ENCODE peak calls at places on chromosomes 11 and 22, in eight cellular contexts. V, Z, R, A, T, W, S and F are unnamed samples. For H3K4me1, H3K27me3 and H3K36me3, the result is how much of the 10 kb centered on the place peaks cover.

GRCh38 chr11:131934006-131934405 is 563.6 kb downstream of the NTM start:
- DNase-seq in V (no peak), Z (no peak), R (no peak), A (no peak), T (no peak), W (no peak), S (no peak), F (no peak)

GRCh38 chr11:77725433-77725832 is 87.8 kb upstream of the CLNS1A start:
- DNase-seq in V (no peak), Z (no peak), R (no peak), A (no peak), T (no peak), W (no peak), S (no peak), F (no peak)

GRCh38 chr11:117097567-117098268 is 510 bp downstream of the SIK3 start:
- DNase-seq in V (peak), Z (no peak), R (peak), A (peak), T (peak), W (peak), S (peak), F (peak)

GRCh38 chr11:68399916-68400315 is 60.6 kb upstream of the PPP6R3 start:
- DNase-seq in V (no peak), Z (no peak), R (no peak), A (no peak), T (no peak), W (no peak), S (no peak), F (no peak)

GRCh38 chr11:503179-503981 is 3.7 kb downstream of the RNH1 start:
- DNase-seq in V (peak), Z (peak), R (no peak), A (no peak), T (no peak), W (no peak), S (peak), F (peak)

GRCh38 chr11:19953342-19953741 is 206.9 kb downstream of the DBX1 start:
- DNase-seq in V (no peak), Z (peak), R (no peak), A (peak), T (no peak), W (peak), S (no peak), F (no peak)

GRCh38 chr11:113263458-113264095 is 50.8 kb upstream of the TTC12 start:
- DNase-seq in V (no peak), Z (no peak), R (no peak), A (no peak), T (no peak), W (no peak), S (no peak), F (no peak)

GRCh38 chr11:82631722-82632630 is 101.7 kb downstream of the FAM181B start:
- DNase-seq in V (no peak), Z (peak), R (no peak), A (no peak), T (no peak), W (no peak), S (no peak), F (no peak)

GRCh38 chr22:45754822-45755221 is 83.2 kb downstream of the ATXN10 start:
- DNase-seq in V (no peak), Z (no peak), R (no peak), A (no peak), T (no peak), W (no peak), S (no peak), F (no peak)

GRCh38 chr11:45900916-45901617 is 6.0 kb downstream of the FREY1 start:
- DNase-seq in V (no peak), Z (no peak), R (no peak), A (no peak), T (no peak), W (peak), S (no peak), F (no peak)

GRCh38 chr11:75921808-75922207 is 106.8 kb downstream of the UVRAG start:
- DNase-seq in V (no peak), Z (no peak), R (no peak), A (no peak), T (no peak), W (no peak), S (no peak), F (no peak)
- H3K4me1 ChIP-seq in V (half or more), Z (under half), R (under half), A (under half), T (under half), W (under half), S (under half), F (under half)

GRCh38 chr22:25452116-25452700 is 112.3 kb upstream of the GRK3 start:
- DNase-seq in V (no peak), Z (peak), R (no peak), A (no peak), T (no peak), W (no peak), S (no peak), F (no peak)

GRCh38 chr22:25453058-25453457 is 111.4 kb upstream of the GRK3 start:
- DNase-seq in V (no peak), Z (no peak), R (no peak), A (no peak), T (no peak), W (no peak), S (no peak), F (no peak)

GRCh38 chr22:25453557-25453956 is 110.9 kb upstream of the GRK3 start:
- DNase-seq in V (no peak), Z (no peak), R (no peak), A (no peak), T (no peak), W (no peak), S (no peak), F (no peak)

GRCh38 chr22:25449781-25450317 is 114.6 kb upstream of the GRK3 start:
- DNase-seq in V (no peak), Z (no peak), R (no peak), A (no peak), T (no peak), W (no peak), S (no peak), F (no peak)

GRCh38 chr22:25451480-25452114 is 112.9 kb upstream of the GRK3 start:
- DNase-seq in V (no peak), Z (no peak), R (no peak), A (no peak), T (no peak), W (no peak), S (no peak), F (no peak)
- H3K27me3 ChIP-seq in V (under half), Z (under half), R (under half), A (under half), T (under half), W (under half), S (under half), F (under half)

DNA sequence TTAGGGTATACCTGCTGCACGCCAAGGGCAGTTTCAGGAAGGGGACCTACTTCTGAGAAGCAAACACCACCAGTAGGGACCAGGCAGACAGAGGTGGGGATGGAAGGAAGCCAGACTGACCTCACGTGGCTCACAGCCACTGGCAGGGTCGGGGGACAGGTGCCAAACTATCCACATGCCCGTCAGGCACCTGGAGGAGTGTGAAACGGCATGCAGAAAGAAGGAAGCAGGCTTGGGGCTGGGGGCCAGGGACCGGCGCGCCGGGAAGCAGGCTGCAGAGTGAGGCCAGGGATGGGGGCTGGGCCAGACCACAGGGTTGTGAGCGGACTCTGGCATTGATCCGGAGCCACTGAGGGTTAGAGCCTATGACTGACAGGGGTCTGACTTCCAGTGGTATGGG is 47.5 kb downstream of the CDKN1C start:
- DNase-seq in V (no peak), Z (no peak), R (no peak), A (no peak), T (peak), W (no peak), S (no peak), F (no peak)
- H3K36me3 ChIP-seq in V (under half), Z (under half), R (under half), A (under half), T (under half), W (under half), S (under half), F (under half)

DNA sequence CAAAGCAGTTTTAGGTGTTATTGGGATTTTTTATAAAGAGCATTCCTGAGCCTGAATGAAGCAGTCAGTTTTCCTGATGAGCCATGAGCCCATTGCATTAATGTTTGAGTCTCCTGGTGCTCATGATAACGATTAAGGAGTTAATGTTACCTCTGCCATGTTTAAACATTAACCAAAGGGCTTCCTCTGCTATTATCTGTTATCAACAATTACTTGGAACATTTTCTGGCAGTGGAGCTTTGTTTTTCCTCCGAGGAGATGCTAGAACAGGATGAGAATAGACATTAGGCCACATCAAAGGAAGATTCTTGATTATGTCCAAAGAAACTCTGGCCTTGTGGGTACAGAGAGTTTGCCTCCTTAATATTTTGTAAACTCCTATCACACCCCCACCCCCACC is 49.9 kb downstream of the ZNRF3 start:
- DNase-seq in V (no peak), Z (no peak), R (no peak), A (no peak), T (no peak), W (no peak), S (no peak), F (no peak)
- H3K4me1 ChIP-seq in V (under half), Z (under half), R (under half), A (under half), T (under half), W (half or more), S (half or more), F (under half)

DNA sequence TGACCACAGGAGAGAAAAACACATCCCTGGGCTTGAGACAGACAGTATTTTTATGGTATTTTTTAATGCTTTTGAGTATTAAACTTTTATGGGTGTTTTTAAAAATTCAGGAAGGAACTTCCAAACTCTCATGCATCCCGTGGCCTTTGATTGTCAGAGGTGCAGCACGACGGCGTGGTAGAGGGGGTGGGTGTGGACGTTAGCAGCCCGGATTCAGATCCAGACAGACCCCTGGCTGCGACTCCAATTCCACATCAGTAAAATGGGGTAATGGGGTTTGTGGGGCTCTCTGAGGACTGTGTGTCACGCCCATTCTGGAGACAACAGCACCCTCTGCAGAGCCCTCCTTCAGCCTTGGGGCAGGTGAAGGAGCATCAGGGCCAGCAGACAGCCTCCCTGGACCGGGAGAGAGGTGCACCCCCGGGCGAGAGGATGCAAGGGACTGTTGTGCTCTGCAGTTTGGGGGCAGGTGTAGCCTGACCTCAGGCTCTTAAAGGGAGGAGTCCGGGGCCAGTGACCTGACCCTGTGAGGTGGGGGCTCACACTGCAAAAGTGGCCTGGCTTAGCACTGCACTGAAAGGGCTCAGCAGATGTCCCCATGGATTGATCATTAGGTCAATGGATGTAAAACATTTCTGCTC is 1024.3 kb downstream of the TBC1D22A start:
- DNase-seq in V (no peak), Z (no peak), R (no peak), A (peak), T (no peak), W (no peak), S (no peak), F (no peak)
- H3K27me3 ChIP-seq in V (under half), Z (under half), R (under half), A (under half), T (under half), W (under half), S (under half), F (under half)

GRCh38 chr11:111723595-111723994 is 42.6 kb downstream of the PPP2R1B start:
- DNase-seq in V (no peak), Z (no peak), R (no peak), A (no peak), T (no peak), W (no peak), S (no peak), F (no peak)
- H3K36me3 ChIP-seq in V (half or more), Z (under half), R (under half), A (under half), T (half or more), W (under half), S (under half), F (half or more)

GRCh38 chr11:8713760-8714159 is 31.2 kb downstream of the RPL27A start:
- DNase-seq in V (no peak), Z (no peak), R (no peak), A (no peak), T (no peak), W (no peak), S (no peak), F (no peak)
- H3K4me1 ChIP-seq in V (half or more), Z (under half), R (under half), A (under half), T (half or more), W (under half), S (half or more), F (half or more)

GRCh38 chr11:1915795-1916131 is 3.7 kb upstream of the TNNT3 start:
- DNase-seq in V (no peak), Z (no peak), R (no peak), A (no peak), T (no peak), W (no peak), S (no peak), F (no peak)

GRCh38 chr11:1918436-1919315 is 827 bp upstream of the TNNT3 start:
- DNase-seq in V (no peak), Z (no peak), R (no peak), A (no peak), T (no peak), W (no peak), S (no peak), F (no peak)

GRCh38 chr11:1917523-1918435 is 1.7 kb upstream of the TNNT3 start:
- DNase-seq in V (no peak), Z (no peak), R (no peak), A (no peak), T (no peak), W (peak), S (no peak), F (no peak)

GRCh38 chr11:1916986-1917522 is 2.4 kb upstream of the TNNT3 start:
- DNase-seq in V (no peak), Z (no peak), R (no peak), A (no peak), T (no peak), W (no peak), S (no peak), F (no peak)

GRCh38 chr11:1916132-1916985 is 3.1 kb upstream of the TNNT3 start:
- DNase-seq in V (no peak), Z (no peak), R (no peak), A (no peak), T (no peak), W (no peak), S (no peak), F (no peak)
- H3K27me3 ChIP-seq in V (under half), Z (under half), R (under half), A (under half), T (under half), W (under half), S (under half), F (under half)

DNA sequence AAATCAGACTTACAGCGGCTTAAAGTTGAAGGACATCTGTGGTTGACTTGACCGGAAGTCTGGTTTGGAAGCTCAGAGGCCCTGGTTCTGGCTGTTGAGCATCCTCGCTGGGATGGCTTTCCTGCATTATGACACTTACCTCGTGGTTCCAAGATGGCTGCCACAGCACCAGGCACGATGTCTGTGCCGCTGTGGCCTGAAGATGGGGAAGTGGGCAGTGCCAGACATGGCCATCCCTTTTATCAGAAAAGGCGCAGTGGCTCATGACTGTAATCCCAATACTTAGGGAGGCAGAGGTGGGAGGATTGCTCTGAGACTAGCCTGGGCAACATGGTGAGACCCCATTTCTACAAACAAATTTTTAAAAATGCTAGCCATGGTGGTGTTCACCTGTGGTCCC is 40.5 kb downstream of the CD82 start:
- DNase-seq in V (no peak), Z (no peak), R (no peak), A (no peak), T (no peak), W (no peak), S (no peak), F (no peak)
- H3K36me3 ChIP-seq in V (under half), Z (under half), R (under half), A (under half), T (under half), W (under half), S (under half), F (under half)

DNA sequence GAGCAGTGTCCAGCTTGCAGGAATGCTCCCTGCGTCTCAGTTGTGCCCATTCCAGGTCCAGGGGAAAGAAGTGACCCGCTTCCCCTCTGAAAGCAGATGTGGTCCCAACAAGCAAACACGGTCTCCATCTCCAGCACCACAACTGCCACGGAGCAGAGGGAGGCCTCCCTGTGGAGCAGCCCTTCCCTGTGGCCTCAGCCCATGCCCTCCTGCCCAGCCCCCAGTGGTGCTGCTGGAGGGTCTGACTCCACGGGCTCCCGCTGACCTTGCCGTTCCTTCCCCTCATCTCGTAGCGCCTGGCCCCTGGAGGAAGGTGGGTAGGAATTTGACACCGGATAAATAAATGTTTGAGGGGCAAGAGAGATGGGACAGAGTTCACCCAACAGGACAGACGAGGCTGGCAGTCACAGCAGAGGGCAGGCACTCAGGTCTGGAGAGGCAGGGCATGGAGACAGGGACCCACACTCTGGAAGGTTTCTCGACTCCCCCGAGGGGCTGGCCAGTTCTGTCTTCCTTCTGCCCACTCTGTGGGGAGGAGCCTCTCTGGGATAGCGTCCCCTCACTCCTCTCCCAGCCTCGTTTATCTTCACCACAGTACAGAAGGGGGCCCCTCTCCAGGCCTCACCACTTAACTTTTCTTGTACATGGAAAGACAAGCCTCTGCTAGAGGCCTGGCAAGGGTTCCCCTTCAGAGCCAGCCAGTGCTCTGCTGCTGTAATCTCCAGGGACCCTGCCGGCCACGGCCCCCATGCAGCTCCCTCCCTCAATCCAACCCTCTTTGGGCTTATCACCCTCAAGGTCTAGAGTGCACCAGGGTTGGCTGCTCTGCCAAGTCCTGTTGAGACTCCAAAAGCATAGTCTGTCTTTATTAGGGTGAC is 7.5 kb upstream of the ST3GAL4 start:
- DNase-seq in V (no peak), Z (no peak), R (no peak), A (no peak), T (no peak), W (no peak), S (no peak), F (no peak)
- H3K4me1 ChIP-seq in V (half or more), Z (under half), R (under half), A (under half), T (under half), W (under half), S (half or more), F (half or more)